ENCODE peak calls at places on chromosomes 1 and 21, in five cellular contexts. D is erythroblast, E is NCI-H1417 treated with DMSO at 0.1 percent for 48 hours, I is left cardiac atrium, A is cardiac fibroblast. H is an unnamed sample.

GRCh38 chr1:83717785-83718184 is 281.1 kb downstream of the TTLL7 start:
- DNase-seq in A (no peak), D (no peak), I (no peak), E (no peak), H (no peak)

GRCh38 chr21:42997053-42997452 is 22.7 kb downstream of the PKNOX1 start:
- DNase-seq in E (no peak), D (no peak), A (peak; percentile 96), I (peak; percentile 75), H (peak; percentile 91)

GRCh38 chr1:19606817-19607706 is 37.0 kb upstream of the NBL1 start:
- DNase-seq in A (no peak), E (no peak), I (no peak), D (no peak), H (peak; percentile 94)

GRCh38 chr1:77021637-77022036 is 154.4 kb downstream of the ST6GALNAC5 start:
- DNase-seq in E (no peak), I (no peak), A (no peak), D (no peak), H (no peak)

GRCh38 chr1:30929135-30929889 is 20.8 kb upstream of the SDC3 start:
- DNase-seq in D (peak; percentile 56), A (peak; percentile 59), I (no peak), E (no peak), H (peak; percentile 23)

GRCh38 chr1:19750101-19750881 is 49.4 kb downstream of the TMCO4 start:
- DNase-seq in I (no peak), D (no peak), E (no peak), A (no peak), H (no peak)

GRCh38 chr1:43858324-43858723 is 75.3 kb upstream of the ARTN start:
- DNase-seq in E (no peak), I (peak; percentile 48), A (peak; percentile 96), D (no peak), H (peak; percentile 94)

GRCh38 chr1:65469126-65469888 is 48.8 kb downstream of the LEPR start:
- DNase-seq in D (peak; percentile 91), I (no peak), A (peak; percentile 14), E (no peak), H (no peak)

GRCh38 chr1:91924146-91924545 is 25.1 kb upstream of the BRDT start:
- DNase-seq in D (no peak), E (no peak), I (no peak), A (peak; percentile 61), H (peak; percentile 60)

GRCh38 chr21:45294509-45295291 is 7.0 kb upstream of the POFUT2 start:
- DNase-seq in I (peak; percentile 93), D (no peak), E (no peak), A (peak; percentile 99), H (peak; percentile 88)

GRCh38 chr21:37006521-37007291 is at the start of gene RIPPLY3:
- DNase-seq in A (peak; percentile 16), E (no peak), I (no peak), D (no peak), H (peak; percentile 5)

GRCh38 chr1:230752407-230752806 is 5.2 kb downstream of the CAPN9 start:
- DNase-seq in E (peak; percentile 77), I (no peak), D (no peak), A (no peak), H (no peak)

GRCh38 chr1:236167578-236167977 is 25.2 kb downstream of the GPR137B start:
- DNase-seq in D (no peak), E (no peak), I (no peak), A (no peak), H (no peak)

GRCh38 chr1:229629251-229629650 is 3.2 kb downstream of the URB2 start:
- DNase-seq in A (no peak), D (no peak), E (no peak), I (no peak), H (no peak)

GRCh38 chr1:6471086-6471841 is 5.3 kb upstream of the TNFRSF25 start:
- DNase-seq in A (no peak), I (no peak), E (no peak), D (no peak), H (no peak)

GRCh38 chr21:41499920-41500319 is 8.0 kb downstream of the TMPRSS2 start:
- DNase-seq in E (no peak), D (no peak), I (no peak), A (no peak), H (no peak)

GRCh38 chr21:38929137-38929536 is 123.4 kb downstream of the ETS2 start:
- DNase-seq in D (no peak), I (no peak), A (no peak), E (no peak), H (no peak)

GRCh38 chr21:37214952-37215351 is 52.2 kb downstream of the VPS26C start:
- DNase-seq in E (no peak), D (no peak), I (no peak), A (no peak), H (no peak)

GRCh38 chr1:12405325-12406217 is 175.7 kb downstream of the VPS13D start:
- DNase-seq in D (no peak), E (no peak), A (peak; percentile 60), I (peak; percentile 61), H (peak; percentile 52)

GRCh38 chr1:150151291-150152181 is 1.8 kb downstream of the PLEKHO1 start:
- DNase-seq in E (no peak), A (no peak), D (no peak), I (no peak), H (no peak)

GRCh38 chr1:192861860-192862259 is 53.0 kb downstream of the RGS2 start:
- DNase-seq in I (no peak), D (no peak), A (no peak), E (no peak), H (no peak)

GRCh38 chr1:94276900-94277581 is 39.7 kb upstream of the ARHGAP29 start:
- DNase-seq in A (peak; percentile 73), I (no peak), D (no peak), E (no peak), H (peak; percentile 82)

GRCh38 chr1:1929639-1930545 is 10.8 kb upstream of the TMEM52 start:
- DNase-seq in E (no peak), I (peak; percentile 19), A (no peak), D (no peak), H (no peak)

GRCh38 chr1:6490181-6491075 is 1.0 kb downstream of the PLEKHG5 start:
- DNase-seq in E (no peak), A (peak; percentile 80), D (peak; percentile 34), I (peak; percentile 71), H (peak; percentile 70)

GRCh38 chr1:198258491-198258890 is 101.7 kb downstream of the NEK7 start:
- DNase-seq in E (no peak), I (no peak), A (peak; percentile 55), D (no peak), H (peak; percentile 61)

GRCh38 chr1:10843697-10844096 is 47.3 kb upstream of the CASZ1 start:
- DNase-seq in E (no peak), D (no peak), A (no peak), I (no peak), H (no peak)

GRCh38 chr21:31659286-31660133 is at the start of gene SOD1:
- DNase-seq in A (peak; percentile 95), E (peak; percentile 82), I (peak; percentile 98), D (peak; percentile 95), H (peak; percentile 93)